ENCODE peak calls at places on chromosomes 1 and 21, in eight cellular contexts. U is GM13977, H is suprapubic skin, R is GM12864, X is fibroblast of pulmonary artery, F is progenitor cell of endocrine pancreas, D is ovary, V is glutamatergic neuron. W is an unnamed sample.

GRCh38 chr1:41712687-41713086 is 206.0 kb downstream of the HIVEP3 start:
- DNase-seq in V (no peak), D (no peak), U (no peak), X (no peak), F (no peak), R (no peak), H (no peak), W (no peak)

GRCh38 chr1:202067188-202067977 is 55.3 kb upstream of the GPR37L1 start:
- DNase-seq in V (no peak), H (no peak), F (no peak), R (no peak), U (no peak), X (no peak), D (no peak), W (no peak)

GRCh38 chr1:43786975-43787374 is 79.6 kb downstream of the ST3GAL3 start:
- DNase-seq in H (no peak), U (no peak), R (no peak), V (no peak), X (peak), F (no peak), D (no peak), W (no peak)

GRCh38 chr1:54643736-54644135 is 2.1 kb downstream of the MROH7 start:
- DNase-seq in V (no peak), R (no peak), U (no peak), F (no peak), X (no peak), D (no peak), H (no peak), W (no peak)

GRCh38 chr1:220113136-220113695 is 19.3 kb downstream of the IARS2 start:
- DNase-seq in F (no peak), H (no peak), X (peak), U (no peak), R (no peak), V (no peak), D (no peak), W (peak)

GRCh38 chr1:245585252-245585959 is 430.6 kb downstream of the KIF26B start:
- DNase-seq in H (no peak), R (no peak), D (no peak), U (no peak), X (peak), V (no peak), F (no peak), W (no peak)

GRCh38 chr21:45542242-45542666 is at the start of gene SLC19A1:
- DNase-seq in F (peak), H (peak), V (peak), X (peak), D (peak), U (peak), R (no peak), W (peak)

GRCh38 chr1:36942093-36942492 is 92.2 kb downstream of the GRIK3 start:
- DNase-seq in F (no peak), V (no peak), D (no peak), R (no peak), H (no peak), X (no peak), U (no peak), W (no peak)

GRCh38 chr21:42614811-42615342 is 38.5 kb upstream of the PDE9A start:
- DNase-seq in X (no peak), R (no peak), V (no peak), U (peak), H (peak), F (no peak), D (no peak), W (peak)

GRCh38 chr1:201335174-201335870 is 42.2 kb downstream of the TNNT2 start:
- DNase-seq in X (no peak), F (no peak), R (no peak), V (peak), H (peak), U (no peak), D (no peak), W (no peak)

GRCh38 chr1:161763522-161764098 is 2.5 kb upstream of the ATF6 start:
- DNase-seq in R (no peak), H (no peak), V (no peak), D (no peak), F (no peak), X (no peak), U (peak), W (no peak)

GRCh38 chr1:94156226-94156625 is 35.3 kb upstream of the ABCA4 start:
- DNase-seq in X (peak), U (no peak), F (no peak), H (no peak), R (no peak), V (no peak), D (no peak), W (no peak)

GRCh38 chr21:36456714-36457399 is 23.1 kb downstream of the CLDN14 start:
- DNase-seq in H (no peak), R (no peak), U (no peak), F (no peak), X (peak), V (no peak), D (no peak), W (no peak)

GRCh38 chr1:222375656-222376055 is 172.2 kb downstream of the HHIPL2 start:
- DNase-seq in V (no peak), U (no peak), D (no peak), H (no peak), R (no peak), X (no peak), F (no peak), W (no peak)

GRCh38 chr1:217482356-217483102 is 148.4 kb downstream of the GPATCH2 start:
- DNase-seq in V (no peak), X (peak), U (peak), F (no peak), D (no peak), H (no peak), R (peak), W (peak)

GRCh38 chr21:23478381-23478780 is 2128.9 kb downstream of the MRPL39 start:
- DNase-seq in D (no peak), H (no peak), V (no peak), F (no peak), X (no peak), R (no peak), U (no peak), W (no peak)

GRCh38 chr1:55081905-55082296 is 42.6 kb downstream of the PCSK9 start:
- DNase-seq in F (no peak), X (peak), U (no peak), H (no peak), R (no peak), D (no peak), V (no peak), W (no peak)

GRCh38 chr1:170395149-170395548 is 136.8 kb upstream of the GORAB start:
- DNase-seq in F (no peak), U (no peak), V (no peak), X (no peak), R (no peak), H (no peak), D (no peak), W (no peak)

GRCh38 chr1:27536004-27536757 is 46.2 kb upstream of the WASF2 start:
- DNase-seq in U (no peak), R (no peak), D (no peak), F (no peak), V (no peak), X (no peak), H (no peak), W (no peak)

GRCh38 chr1:43525995-43526394 is 4.7 kb upstream of the PTPRF start:
- DNase-seq in X (peak), F (no peak), H (no peak), D (no peak), U (no peak), R (no peak), V (no peak), W (no peak)

GRCh38 chr1:28580706-28581530 is 11.1 kb upstream of the RAB42 start:
- DNase-seq in F (no peak), D (no peak), H (no peak), U (peak), R (no peak), V (peak), X (peak), W (peak)

GRCh38 chr1:41558761-41559171 is 74.3 kb upstream of the EDN2 start:
- DNase-seq in R (no peak), H (peak), D (no peak), V (no peak), X (no peak), U (no peak), F (no peak), W (no peak)

GRCh38 chr1:36653850-36654249 is 171.1 kb upstream of the CSF3R start:
- DNase-seq in U (no peak), H (no peak), D (no peak), V (no peak), F (no peak), X (peak), R (no peak), W (no peak)

GRCh38 chr1:30313176-30313575 is 410.2 kb downstream of the MATN1 start:
- DNase-seq in R (no peak), X (no peak), F (no peak), H (no peak), V (no peak), D (no peak), U (no peak), W (no peak)

GRCh38 chr1:115293899-115294298 is 44.1 kb downstream of the NGF start:
- DNase-seq in R (no peak), D (no peak), H (no peak), V (no peak), X (no peak), U (no peak), F (no peak), W (no peak)

GRCh38 chr1:151716771-151717631 is at the start of gene CELF3:
- DNase-seq in V (peak), U (peak), H (no peak), F (peak), D (no peak), R (no peak), X (peak), W (peak)

GRCh38 chr1:30166194-30166593 is 557.2 kb downstream of the MATN1 start:
- DNase-seq in U (no peak), R (no peak), H (no peak), F (no peak), V (no peak), D (no peak), X (no peak), W (no peak)

GRCh38 chr1:115056395-115056798 is 26.8 kb downstream of the TSHB start:
- DNase-seq in U (no peak), F (no peak), V (no peak), H (no peak), X (peak), R (no peak), D (no peak), W (no peak)

GRCh38 chr1:7454052-7454815 is 316.9 kb upstream of the VAMP3 start:
- DNase-seq in D (no peak), U (no peak), X (peak), F (no peak), R (no peak), H (no peak), V (peak), W (no peak)
- TF ChIP-seq CTCF in D (no peak), U (peak), X (peak), F (peak), R (peak), H (no peak), V (peak), W (no peak)

GRCh38 chr21:26833460-26833939 is 11.7 kb downstream of the ADAMTS1 start:
- DNase-seq in F (no peak), R (no peak), X (no peak), U (no peak), V (no peak), D (peak), H (no peak), W (no peak)

GRCh38 chr21:26835027-26835713 is 10.0 kb downstream of the ADAMTS1 start:
- DNase-seq in U (no peak), H (no peak), R (no peak), X (peak), F (no peak), V (no peak), D (peak), W (no peak)

GRCh38 chr21:26833011-26833410 is 12.2 kb downstream of the ADAMTS1 start:
- DNase-seq in U (no peak), D (peak), H (no peak), V (no peak), R (no peak), X (no peak), F (no peak), W (no peak)

GRCh38 chr21:26835714-26836265 is 9.4 kb downstream of the ADAMTS1 start:
- DNase-seq in V (no peak), H (no peak), D (no peak), X (no peak), R (no peak), U (no peak), F (no peak), W (no peak)

DNA sequence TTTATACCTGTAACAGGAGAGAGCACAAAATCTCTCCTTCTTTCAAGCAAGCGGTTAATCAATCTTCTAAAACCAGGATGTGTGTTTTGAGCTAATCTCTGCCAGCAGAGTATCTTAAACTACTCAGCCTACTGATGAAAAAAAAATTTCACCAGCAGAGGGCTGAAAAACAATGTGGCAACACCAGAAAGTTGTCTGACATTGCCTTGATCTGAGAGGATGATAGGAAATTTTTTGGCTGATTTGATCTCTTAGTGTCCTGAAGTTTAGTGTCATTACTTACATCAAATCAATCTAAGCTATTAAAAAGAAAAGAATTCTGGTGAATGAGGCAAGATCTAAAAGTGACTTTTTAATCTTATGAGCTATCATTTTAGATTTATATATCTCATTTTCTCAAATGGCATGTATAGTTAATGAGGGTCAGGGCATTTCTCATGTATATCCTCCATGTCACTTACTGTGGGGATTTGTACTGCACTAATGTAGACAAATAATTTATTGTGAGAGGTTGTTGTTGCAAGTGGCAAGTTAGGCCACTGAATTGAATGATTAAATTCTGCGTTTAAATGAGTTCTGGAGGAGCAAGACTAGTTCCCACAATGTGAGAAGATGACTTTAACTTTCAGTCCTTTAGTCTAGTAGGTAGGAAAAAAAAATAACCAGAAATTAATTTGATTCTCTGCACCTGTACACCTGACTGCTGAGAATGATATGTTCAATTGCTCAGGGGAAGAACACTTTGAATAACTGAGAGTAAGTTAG is 10.8 kb downstream of the ADAMTS1 start:
- DNase-seq in U (no peak), V (no peak), D (no peak), H (no peak), F (no peak), X (peak), R (no peak), W (no peak)
- TF ChIP-seq CTCF in U (no peak), V (peak), D (no peak), H (peak), F (peak), X (peak), R (no peak), W (no peak)

GRCh38 chr1:106798991-106799390 is 257.5 kb upstream of the PRMT6 start:
- DNase-seq in U (no peak), R (no peak), F (no peak), D (no peak), H (no peak), V (no peak), X (peak), W (no peak)
- TF ChIP-seq CTCF in U (no peak), R (no peak), F (no peak), D (no peak), H (no peak), V (no peak), X (no peak), W (no peak)

DNA sequence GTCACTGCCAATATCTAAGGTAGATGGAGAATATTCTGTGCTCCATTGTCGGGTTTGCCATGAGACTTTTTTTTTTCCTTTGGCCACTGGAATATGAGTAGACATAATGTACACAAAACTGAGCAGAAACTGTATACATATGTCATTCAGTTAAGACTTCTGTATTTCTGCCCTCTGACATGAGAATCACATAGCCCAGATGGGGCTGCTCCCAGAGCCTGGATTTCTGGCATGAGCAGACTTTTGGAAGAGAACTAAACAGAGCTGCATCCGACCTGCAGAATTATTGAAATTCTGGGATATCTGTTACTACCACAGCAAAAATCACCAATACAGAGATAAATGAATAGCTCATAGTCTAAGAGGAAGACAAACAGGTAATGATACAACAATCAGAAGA is 62.3 kb downstream of the DAB1 start:
- DNase-seq in H (no peak), D (no peak), V (no peak), R (no peak), F (no peak), X (no peak), U (no peak), W (no peak)
- TF ChIP-seq CTCF in H (no peak), D (no peak), V (no peak), R (no peak), F (no peak), X (no peak), U (no peak), W (no peak)

GRCh38 chr1:33056426-33056825 is 19.7 kb upstream of the AK2 start:
- DNase-seq in D (no peak), H (no peak), X (no peak), V (no peak), F (no peak), U (no peak), R (no peak), W (no peak)

GRCh38 chr1:33061827-33062226 is 19.1 kb upstream of the AZIN2 start:
- DNase-seq in R (no peak), U (no peak), D (no peak), X (no peak), H (no peak), V (no peak), F (no peak), W (no peak)

GRCh38 chr1:33057095-33057494 is 20.4 kb upstream of the AK2 start:
- DNase-seq in H (no peak), U (no peak), F (no peak), R (no peak), V (no peak), X (no peak), D (no peak), W (no peak)

GRCh38 chr1:33065301-33065700 is 15.7 kb upstream of the AZIN2 start:
- DNase-seq in D (no peak), U (no peak), H (no peak), F (no peak), R (no peak), X (no peak), V (no peak), W (no peak)

DNA sequence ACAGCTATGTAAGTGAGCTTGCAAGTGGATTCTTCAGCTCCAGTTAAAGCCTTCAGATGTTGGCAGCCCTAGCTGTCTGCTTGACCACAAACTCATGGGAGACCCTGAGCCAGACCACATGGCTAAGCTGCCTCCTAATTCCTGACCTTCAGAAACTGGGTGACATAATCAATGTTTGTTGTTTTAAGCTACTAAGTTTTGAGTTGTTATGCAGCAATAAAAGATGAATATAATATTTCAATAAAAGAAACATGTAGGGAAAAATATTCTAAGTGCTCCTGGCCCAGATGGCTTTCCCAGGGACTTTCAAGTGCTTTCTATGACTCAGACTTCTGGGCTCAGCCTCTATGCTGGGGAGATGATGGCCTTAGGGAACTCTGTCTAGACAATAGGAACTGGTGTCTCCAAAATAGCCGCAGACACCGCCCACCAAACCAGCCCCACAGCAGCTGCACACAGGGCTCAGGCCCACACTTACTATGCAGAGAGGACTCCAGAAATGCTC is 20.3 kb upstream of the AZIN2 start:
- DNase-seq in H (no peak), V (no peak), F (no peak), R (no peak), D (no peak), U (no peak), X (peak), W (no peak)
- TF ChIP-seq CTCF in H (no peak), V (no peak), F (no peak), R (no peak), D (no peak), U (no peak), X (no peak), W (no peak)

DNA sequence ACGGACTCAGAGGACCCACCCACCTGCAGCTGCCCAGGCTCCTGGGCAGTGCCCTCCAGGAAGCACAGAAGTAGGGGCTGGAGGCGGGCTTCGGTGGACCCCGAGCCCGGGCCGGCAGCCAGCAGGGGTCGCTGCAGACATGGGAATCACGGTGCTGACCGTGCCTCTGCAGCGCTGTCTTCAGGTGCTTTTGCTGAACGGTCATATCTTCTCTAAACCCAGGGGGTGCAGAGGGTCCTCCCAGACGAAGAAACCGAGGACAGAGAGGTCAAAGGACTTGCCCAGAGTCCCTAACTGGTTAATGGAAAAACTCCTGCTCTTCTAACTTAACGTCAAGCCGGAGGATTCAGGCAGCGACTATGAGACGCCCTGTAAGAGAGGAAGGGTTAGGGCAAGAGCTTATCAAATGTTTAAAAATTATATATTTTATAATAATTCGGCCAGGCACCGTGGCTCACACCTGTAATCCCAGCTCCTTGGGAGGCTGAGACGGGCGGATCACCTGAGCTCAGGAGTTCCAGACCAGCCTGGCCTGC is 21.5 kb upstream of the LEFTY2 start:
- DNase-seq in R (no peak), U (peak), V (peak), X (peak), H (no peak), D (no peak), F (peak), W (peak)
- TF ChIP-seq CTCF in R (peak), U (peak), V (peak), X (peak), H (no peak), D (no peak), F (peak), W (peak)

GRCh38 chr1:2561898-2562895 is 6.0 kb downstream of the TNFRSF14 start:
- DNase-seq in X (no peak), V (no peak), R (no peak), H (no peak), U (no peak), D (no peak), F (peak), W (no peak)
- TF ChIP-seq CTCF in X (peak), V (peak), R (peak), H (no peak), U (peak), D (no peak), F (peak), W (peak)

DNA sequence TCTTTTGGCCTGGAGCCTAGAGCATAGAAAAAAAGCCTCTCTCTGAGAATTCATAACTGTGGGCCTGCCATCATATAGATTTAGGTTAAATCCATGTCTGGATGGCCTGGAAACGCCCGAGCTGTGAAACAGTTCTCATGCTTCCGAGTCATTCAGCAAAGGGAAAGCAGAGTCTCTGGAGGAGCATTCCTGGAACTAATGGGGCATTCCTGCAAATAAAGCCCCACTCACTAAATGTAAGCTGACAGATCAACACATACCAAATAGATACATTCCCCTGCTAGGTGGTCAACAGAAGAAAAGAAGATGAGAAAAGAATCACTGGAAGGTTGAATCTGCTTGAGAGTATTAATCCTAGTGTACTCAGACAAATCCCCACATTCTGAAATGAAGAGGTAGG is 75.9 kb upstream of the GNG4 start:
- DNase-seq in V (no peak), R (no peak), H (no peak), X (no peak), F (no peak), U (no peak), D (no peak), W (no peak)
- TF ChIP-seq CTCF in V (no peak), R (no peak), H (no peak), X (no peak), F (no peak), U (no peak), D (no peak), W (no peak)

W was measured in GM13976.